ENCODE peak calls at places on chromosomes 4 and X, in eight cellular contexts. H, Y, I, X, N, U, M and L are unnamed samples.
A peak's percentile ranks its signal among the peaks of the same experiment; 100 is the strongest.

GRCh38 chr4:154366956-154367355 is 124.6 kb downstream of the DCHS2 start:
- DNase-seq in H (no peak), Y (no peak), I (peak; percentile 41), X (no peak), N (no peak), U (no peak), M (no peak), L (no peak)

GRCh38 chrX:129934952-129935351 is 29.0 kb downstream of the UTP14A start:
- DNase-seq in H (no peak), Y (no peak), I (no peak), X (no peak), N (no peak), U (no peak), M (no peak), L (no peak)

GRCh38 chrX:134525086-134525792 is 65.3 kb downstream of the HPRT1 start:
- DNase-seq in H (no peak), Y (no peak), I (no peak), X (no peak), N (no peak), U (no peak), M (no peak), L (no peak)

GRCh38 chr4:103994059-103994458 is 274.3 kb upstream of the TACR3 start:
- DNase-seq in H (no peak), Y (no peak), I (no peak), X (no peak), N (no peak), U (peak; percentile 30), M (no peak), L (no peak)

GRCh38 chr4:87060957-87061356 is 126.1 kb downstream of the AFF1 start:
- DNase-seq in H (no peak), Y (no peak), I (no peak), X (peak; percentile 93), N (no peak), U (no peak), M (no peak), L (no peak)

GRCh38 chr4:31366041-31366440 is 645.9 kb downstream of the PCDH7 start:
- DNase-seq in H (no peak), Y (no peak), I (no peak), X (peak; percentile 55), N (no peak), U (no peak), M (no peak), L (no peak)

GRCh38 chrX:150581093-150581775 is 12.8 kb downstream of the MTM1 start:
- DNase-seq in H (no peak), Y (no peak), I (no peak), X (peak; percentile 68), N (no peak), U (peak; percentile 37), M (no peak), L (no peak)

GRCh38 chr4:153271820-153272219 is 67.6 kb downstream of the TRIM2 start:
- DNase-seq in H (no peak), Y (no peak), I (no peak), X (no peak), N (no peak), U (no peak), M (no peak), L (no peak)

GRCh38 chrX:16852617-16853179 is 17.5 kb downstream of the RBBP7 start:
- DNase-seq in H (no peak), Y (no peak), I (no peak), X (no peak), N (no peak), U (no peak), M (no peak), L (no peak)

GRCh38 chr4:186192068-186192751 is 843 bp downstream of the CYP4V2 start:
- DNase-seq in H (peak; percentile 54), Y (no peak), I (peak; percentile 59), X (peak; percentile 48), N (peak; percentile 39), U (no peak), M (peak; percentile 71), L (no peak)

GRCh38 chr4:119728692-119729593 is 100.3 kb upstream of the PDE5A start:
- DNase-seq in H (no peak), Y (no peak), I (no peak), X (peak; percentile 55), N (no peak), U (no peak), M (no peak), L (no peak)

GRCh38 chrX:103376118-103376978 is at the start of gene BEX3:
- DNase-seq in H (peak; percentile 48), Y (no peak), I (peak; percentile 93), X (peak; percentile 36), N (peak; percentile 15), U (peak; percentile 69), M (peak; percentile 68), L (no peak)

GRCh38 chr4:140718240-140718639 is 37.9 kb downstream of the TBC1D9 start:
- DNase-seq in H (no peak), Y (no peak), I (no peak), X (peak; percentile 45), N (no peak), U (no peak), M (no peak), L (no peak)

GRCh38 chr4:52655505-52655904 is 3.6 kb downstream of the USP46 start:
- DNase-seq in H (no peak), Y (no peak), I (no peak), X (no peak), N (no peak), U (no peak), M (no peak), L (no peak)

GRCh38 chr4:38740303-38740702 is 42.5 kb downstream of the TLR10 start:
- DNase-seq in H (no peak), Y (no peak), I (no peak), X (no peak), N (no peak), U (no peak), M (no peak), L (no peak)

DNA sequence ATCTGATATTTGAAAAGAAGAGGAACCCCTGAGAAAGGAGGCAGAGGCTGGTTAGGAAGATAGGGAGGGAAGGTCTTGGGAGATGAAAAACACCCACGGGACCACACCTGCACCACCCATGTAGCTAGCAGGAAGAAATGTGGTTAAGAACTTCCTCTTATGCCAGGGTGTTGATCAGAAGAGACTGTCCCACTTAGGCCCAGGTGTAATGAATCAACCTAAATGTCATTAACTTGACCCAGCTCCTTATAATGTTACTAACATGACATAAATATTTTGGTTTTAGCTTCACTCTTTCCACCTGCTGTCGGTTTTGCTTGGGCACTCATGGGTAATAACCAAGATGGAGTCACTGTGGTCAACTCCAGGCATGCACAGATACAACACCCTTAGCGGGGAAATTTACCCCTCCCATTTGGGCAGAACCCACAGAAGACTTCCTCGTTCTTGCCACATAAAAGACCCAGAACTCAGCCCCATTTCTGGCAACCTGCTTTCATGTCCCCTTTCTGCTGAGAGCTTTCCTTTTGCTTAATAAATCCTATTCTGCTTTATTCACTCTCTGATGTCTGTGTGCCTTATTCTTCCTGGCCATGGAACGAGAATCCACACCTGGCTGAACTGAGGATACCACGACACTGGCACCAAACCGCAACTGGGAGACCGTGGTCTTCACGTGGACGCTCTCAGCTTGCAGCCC is 46.8 kb downstream of the ZNF141 start:
- DNase-seq in H (no peak), Y (no peak), I (no peak), X (no peak), N (no peak), U (no peak), M (no peak), L (no peak)
- H3K9me3 ChIP-seq in H (peaks cover 21% of the 10 kb centered on the region), Y (peaks cover 60% of the 10 kb centered on the region), I (peaks cover 21% of the 10 kb centered on the region), X (peaks cover 38% of the 10 kb centered on the region), N (peaks cover 46% of the 10 kb centered on the region), U (peaks cover 29% of the 10 kb centered on the region), M (no peaks in the 10 kb centered on the region), L (peaks cover 26% of the 10 kb centered on the region)

DNA sequence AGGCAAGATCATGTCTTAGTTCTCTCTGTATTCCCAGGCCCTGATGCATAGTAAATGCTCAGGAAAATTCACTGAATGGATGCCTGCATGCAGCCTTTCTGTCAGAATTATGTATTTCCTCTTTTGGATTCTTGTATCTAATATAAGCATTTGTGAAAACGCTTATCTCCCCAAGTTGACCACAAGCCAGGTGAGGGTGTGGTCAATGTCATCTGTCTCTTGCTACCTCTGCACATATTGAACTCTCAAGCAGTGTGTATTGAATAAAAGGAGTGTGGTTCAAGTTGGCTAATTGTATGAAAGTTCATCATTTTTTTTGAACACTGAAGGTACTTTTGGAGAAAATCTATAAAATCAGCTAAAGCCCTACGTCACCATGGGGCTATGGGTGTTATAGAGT is 84.3 kb downstream of the CNGA2 start:
- DNase-seq in H (no peak), Y (no peak), I (no peak), X (no peak), N (no peak), U (no peak), M (no peak), L (no peak)
- H3K9me3 ChIP-seq in H (no peaks in the 10 kb centered on the region), Y (no peaks in the 10 kb centered on the region), I (peaks cover 68% of the 10 kb centered on the region), X (no peaks in the 10 kb centered on the region), N (no peaks in the 10 kb centered on the region), U (no peaks in the 10 kb centered on the region), M (no peaks in the 10 kb centered on the region), L (no peaks in the 10 kb centered on the region)

DNA sequence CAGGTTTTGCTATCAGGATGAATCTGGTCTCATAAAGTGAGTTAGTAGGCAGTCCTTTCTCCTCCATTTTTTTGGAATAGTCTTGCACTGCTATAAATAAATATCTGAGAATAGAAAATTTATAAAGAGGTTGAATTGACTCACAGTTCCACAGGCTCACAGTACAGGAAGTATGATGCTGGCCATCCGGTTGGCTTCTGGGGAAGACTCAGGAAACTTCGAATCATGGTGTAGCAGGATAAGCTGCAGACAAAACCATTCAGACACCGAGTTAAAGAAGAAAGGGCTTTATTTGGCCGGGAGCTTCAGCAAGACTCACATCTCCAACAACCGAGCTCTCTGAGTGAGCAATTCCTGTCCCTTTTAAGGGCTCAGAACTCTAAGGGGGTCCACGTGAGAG is 348.2 kb downstream of the KCTD8 start:
- DNase-seq in H (no peak), Y (no peak), I (no peak), X (no peak), N (no peak), U (no peak), M (no peak), L (no peak)
- H3K9me3 ChIP-seq in H (no peaks in the 10 kb centered on the region), Y (no peaks in the 10 kb centered on the region), I (no peaks in the 10 kb centered on the region), X (peaks cover 5% of the 10 kb centered on the region), N (no peaks in the 10 kb centered on the region), U (no peaks in the 10 kb centered on the region), M (no peaks in the 10 kb centered on the region), L (no peaks in the 10 kb centered on the region)

GRCh38 chr4:139691-140090 is 15.4 kb downstream of the ZNF718 start:
- DNase-seq in H (no peak), Y (no peak), I (no peak), X (no peak), N (no peak), U (no peak), M (no peak), L (no peak)
- H3K9me3 ChIP-seq in H (peaks cover 8% of the 10 kb centered on the region), Y (peaks cover 54% of the 10 kb centered on the region), I (no peaks in the 10 kb centered on the region), X (peaks cover 10% of the 10 kb centered on the region), N (peaks cover 13% of the 10 kb centered on the region), U (peaks cover 71% of the 10 kb centered on the region), M (no peaks in the 10 kb centered on the region), L (peaks cover 26% of the 10 kb centered on the region)